ENCODE peak calls at places on chromosomes 13 and 19, in four cellular contexts. C is right cardiac atrium, U is Daoy, A is GM20000. X is an unnamed sample.

GRCh38 chr13:58085819-58086218 is 454.3 kb downstream of the PCDH17 start:
- DNase-seq in U (no peak), C (no peak), A (no peak), X (peak)

GRCh38 chr19:31543456-31543855 is 194.2 kb upstream of the TSHZ3 start:
- DNase-seq in A (no peak), U (no peak), C (no peak), X (no peak)

GRCh38 chr19:51103811-51104470 is 4.3 kb downstream of the CTU1 start:
- DNase-seq in C (no peak), U (no peak), A (no peak), X (no peak)

GRCh38 chr19:35449347-35450043 is 1.4 kb downstream of the FFAR2 start:
- DNase-seq in C (no peak), A (no peak), U (peak), X (no peak)

GRCh38 chr19:16139752-16140151 is 3.7 kb upstream of the HSH2D start:
- DNase-seq in U (no peak), A (no peak), C (no peak), X (no peak)

GRCh38 chr13:88246239-88246638 is 575.1 kb downstream of the SLITRK5 start:
- DNase-seq in C (no peak), U (no peak), A (no peak), X (no peak)

GRCh38 chr13:106475852-106476251 is 59.6 kb downstream of the EFNB2 start:
- DNase-seq in U (no peak), C (no peak), A (no peak), X (no peak)

GRCh38 chr19:45824041-45824471 is 8.9 kb upstream of the RSPH6A start:
- DNase-seq in C (no peak), A (no peak), U (no peak), X (no peak)

GRCh38 chr19:46068345-46069258 is 27.8 kb upstream of the IGFL4 start:
- DNase-seq in C (no peak), U (peak), A (no peak), X (peak)

GRCh38 chr13:111967572-111968201 is 99.3 kb upstream of the SOX1 start:
- DNase-seq in A (no peak), C (no peak), U (no peak), X (no peak)

GRCh38 chr13:113636266-113636963 is 21.6 kb downstream of the ATP4B start:
- DNase-seq in A (no peak), C (peak), U (no peak), X (no peak)

GRCh38 chr13:50149143-50149703 is 134.0 kb downstream of the KCNRG start:
- DNase-seq in C (no peak), A (no peak), U (no peak), X (no peak)

GRCh38 chr19:42601811-42602443 is 7.2 kb upstream of the CEACAM8 start:
- DNase-seq in A (peak), C (no peak), U (peak), X (peak)

GRCh38 chr19:54299515-54299914 is 13.5 kb downstream of the LILRA5 start:
- DNase-seq in C (no peak), U (no peak), A (no peak), X (no peak)

GRCh38 chr13:27472441-27472840 is 22.1 kb upstream of the MTIF3 start:
- DNase-seq in C (no peak), U (no peak), A (no peak), X (no peak)

GRCh38 chr13:85544756-85545155 is 254.5 kb downstream of the SLITRK6 start:
- DNase-seq in A (no peak), C (no peak), U (no peak), X (no peak)